ENCODE peak calls at places on chromosomes 16 and 17, in nine cellular contexts. One of them, this sample, is unnamed.

GRCh38 chr17:10081571-10082169 is 116.7 kb downstream of the GAS7 start:
- DNase-seq in lower lobe of right lung: no peak
- DNase-seq in A549: no peak
- DNase-seq in mucosa of descending colon: no peak
- DNase-seq in fibroblast of the aortic adventitia: no peak
- DNase-seq in adrenal gland: no peak
- DNase-seq in WERI-Rb-1: no peak
- DNase-seq in upper lobe of right lung: no peak
- DNase-seq in HCT116: no peak
- DNase-seq in this sample: no peak

GRCh38 chr17:63446218-63446980 is at the start of gene CYB561:
- DNase-seq in WERI-Rb-1: peak; percentile 61
- DNase-seq in HCT116: peak; percentile 46
- DNase-seq in adrenal gland: peak; percentile 75
- DNase-seq in mucosa of descending colon: peak; percentile 90
- DNase-seq in lower lobe of right lung: peak; percentile 89
- DNase-seq in A549: peak; percentile 92
- DNase-seq in fibroblast of the aortic adventitia: peak; percentile 54
- DNase-seq in upper lobe of right lung: peak; percentile 94
- DNase-seq in this sample: no peak

GRCh38 chr16:58931436-58931835 is 197.3 kb upstream of the GOT2 start:
- DNase-seq in mucosa of descending colon: no peak
- DNase-seq in adrenal gland: no peak
- DNase-seq in upper lobe of right lung: no peak
- DNase-seq in lower lobe of right lung: no peak
- DNase-seq in fibroblast of the aortic adventitia: no peak
- DNase-seq in A549: no peak
- DNase-seq in WERI-Rb-1: no peak
- DNase-seq in HCT116: no peak
- DNase-seq in this sample: no peak

GRCh38 chr16:82070656-82071369 is 35.8 kb downstream of the HSD17B2 start:
- DNase-seq in mucosa of descending colon: no peak
- DNase-seq in WERI-Rb-1: no peak
- DNase-seq in A549: no peak
- DNase-seq in fibroblast of the aortic adventitia: peak; percentile 36
- DNase-seq in adrenal gland: no peak
- DNase-seq in lower lobe of right lung: no peak
- DNase-seq in upper lobe of right lung: no peak
- DNase-seq in HCT116: no peak
- DNase-seq in this sample: no peak

GRCh38 chr17:5131146-5131715 is 15.4 kb downstream of the USP6 start:
- DNase-seq in HCT116: no peak
- DNase-seq in WERI-Rb-1: no peak
- DNase-seq in adrenal gland: no peak
- DNase-seq in fibroblast of the aortic adventitia: no peak
- DNase-seq in upper lobe of right lung: no peak
- DNase-seq in lower lobe of right lung: no peak
- DNase-seq in A549: no peak
- DNase-seq in mucosa of descending colon: no peak
- DNase-seq in this sample: no peak

GRCh38 chr16:1201444-1201843 is 23.6 kb downstream of the TPSG1 start:
- DNase-seq in HCT116: no peak
- DNase-seq in fibroblast of the aortic adventitia: no peak
- DNase-seq in adrenal gland: no peak
- DNase-seq in mucosa of descending colon: no peak
- DNase-seq in upper lobe of right lung: no peak
- DNase-seq in A549: no peak
- DNase-seq in WERI-Rb-1: no peak
- DNase-seq in lower lobe of right lung: no peak
- DNase-seq in this sample: no peak

GRCh38 chr16:70725912-70726828 is 40.3 kb upstream of the MTSS2 start:
- DNase-seq in WERI-Rb-1: no peak
- DNase-seq in HCT116: no peak
- DNase-seq in upper lobe of right lung: peak; percentile 80
- DNase-seq in mucosa of descending colon: no peak
- DNase-seq in A549: no peak
- DNase-seq in lower lobe of right lung: no peak
- DNase-seq in adrenal gland: peak; percentile 43
- DNase-seq in fibroblast of the aortic adventitia: peak; percentile 24
- DNase-seq in this sample: no peak

GRCh38 chr17:46028969-46029565 is 30.0 kb downstream of the STH start:
- DNase-seq in WERI-Rb-1: no peak
- DNase-seq in adrenal gland: no peak
- DNase-seq in upper lobe of right lung: no peak
- DNase-seq in HCT116: no peak
- DNase-seq in fibroblast of the aortic adventitia: no peak
- DNase-seq in A549: no peak
- DNase-seq in lower lobe of right lung: no peak
- DNase-seq in mucosa of descending colon: no peak
- DNase-seq in this sample: no peak

GRCh38 chr17:60091109-60091508 is 12.4 kb upstream of the HEATR6 start:
- DNase-seq in adrenal gland: no peak
- DNase-seq in WERI-Rb-1: no peak
- DNase-seq in upper lobe of right lung: no peak
- DNase-seq in HCT116: no peak
- DNase-seq in A549: no peak
- DNase-seq in mucosa of descending colon: no peak
- DNase-seq in fibroblast of the aortic adventitia: no peak
- DNase-seq in lower lobe of right lung: no peak
- DNase-seq in this sample: no peak

GRCh38 chr17:67127925-67128324 is 83.6 kb downstream of the CACNG1 start:
- DNase-seq in fibroblast of the aortic adventitia: no peak
- DNase-seq in adrenal gland: no peak
- DNase-seq in HCT116: no peak
- DNase-seq in WERI-Rb-1: no peak
- DNase-seq in upper lobe of right lung: no peak
- DNase-seq in mucosa of descending colon: no peak
- DNase-seq in lower lobe of right lung: no peak
- DNase-seq in A549: no peak
- DNase-seq in this sample: no peak

GRCh38 chr16:27508476-27508875 is 41.2 kb downstream of the GTF3C1 start:
- DNase-seq in WERI-Rb-1: no peak
- DNase-seq in upper lobe of right lung: no peak
- DNase-seq in lower lobe of right lung: no peak
- DNase-seq in adrenal gland: no peak
- DNase-seq in mucosa of descending colon: no peak
- DNase-seq in fibroblast of the aortic adventitia: no peak
- DNase-seq in A549: no peak
- DNase-seq in HCT116: no peak
- DNase-seq in this sample: no peak

GRCh38 chr17:76725580-76726230 is 701 bp downstream of the JMJD6 start:
- DNase-seq in HCT116: no peak
- DNase-seq in adrenal gland: peak; percentile 94
- DNase-seq in A549: peak; percentile 71
- DNase-seq in WERI-Rb-1: peak; percentile 74
- DNase-seq in upper lobe of right lung: peak; percentile 92
- DNase-seq in mucosa of descending colon: peak; percentile 91
- DNase-seq in fibroblast of the aortic adventitia: peak; percentile 69
- DNase-seq in lower lobe of right lung: peak; percentile 85
- DNase-seq in this sample: no peak

GRCh38 chr17:49358638-49359247 is 3.3 kb downstream of the ZNF652 start:
- DNase-seq in upper lobe of right lung: no peak
- DNase-seq in WERI-Rb-1: no peak
- DNase-seq in HCT116: no peak
- DNase-seq in A549: no peak
- DNase-seq in mucosa of descending colon: no peak
- DNase-seq in lower lobe of right lung: no peak
- DNase-seq in fibroblast of the aortic adventitia: peak; percentile 37
- DNase-seq in adrenal gland: no peak
- DNase-seq in this sample: no peak

GRCh38 chr17:49356320-49356719 is 5.7 kb downstream of the ZNF652 start:
- DNase-seq in lower lobe of right lung: no peak
- DNase-seq in HCT116: no peak
- DNase-seq in mucosa of descending colon: no peak
- DNase-seq in fibroblast of the aortic adventitia: no peak
- DNase-seq in adrenal gland: no peak
- DNase-seq in WERI-Rb-1: no peak
- DNase-seq in upper lobe of right lung: no peak
- DNase-seq in A549: no peak
- DNase-seq in this sample: no peak

GRCh38 chr17:49359990-49360795 is 1.9 kb downstream of the ZNF652 start:
- DNase-seq in mucosa of descending colon: no peak
- DNase-seq in upper lobe of right lung: no peak
- DNase-seq in lower lobe of right lung: no peak
- DNase-seq in adrenal gland: no peak
- DNase-seq in HCT116: no peak
- DNase-seq in A549: no peak
- DNase-seq in fibroblast of the aortic adventitia: peak; percentile 12
- DNase-seq in WERI-Rb-1: no peak
- DNase-seq in this sample: no peak

GRCh38 chr17:49360796-49361128 is 1.3 kb downstream of the ZNF652 start:
- DNase-seq in lower lobe of right lung: no peak
- DNase-seq in fibroblast of the aortic adventitia: no peak
- DNase-seq in mucosa of descending colon: no peak
- DNase-seq in HCT116: no peak
- DNase-seq in WERI-Rb-1: no peak
- DNase-seq in adrenal gland: peak; percentile 37
- DNase-seq in A549: peak; percentile 60
- DNase-seq in upper lobe of right lung: no peak
- DNase-seq in this sample: no peak

GRCh38 chr17:49357516-49357915 is 4.5 kb downstream of the ZNF652 start:
- DNase-seq in fibroblast of the aortic adventitia: no peak
- DNase-seq in WERI-Rb-1: no peak
- DNase-seq in lower lobe of right lung: no peak
- DNase-seq in A549: no peak
- DNase-seq in mucosa of descending colon: no peak
- DNase-seq in upper lobe of right lung: no peak
- DNase-seq in adrenal gland: no peak
- DNase-seq in HCT116: no peak
- DNase-seq in this sample: no peak
- TF ChIP-seq CTCF in fibroblast of the aortic adventitia: no peak
- TF ChIP-seq CTCF in WERI-Rb-1: no peak
- TF ChIP-seq CTCF in lower lobe of right lung: no peak
- TF ChIP-seq CTCF in A549: no peak
- TF ChIP-seq CTCF in mucosa of descending colon: no peak
- TF ChIP-seq CTCF in upper lobe of right lung: no peak
- TF ChIP-seq CTCF in adrenal gland: no peak
- TF ChIP-seq CTCF in HCT116: no peak
- TF ChIP-seq CTCF in this sample: no peak

DNA sequence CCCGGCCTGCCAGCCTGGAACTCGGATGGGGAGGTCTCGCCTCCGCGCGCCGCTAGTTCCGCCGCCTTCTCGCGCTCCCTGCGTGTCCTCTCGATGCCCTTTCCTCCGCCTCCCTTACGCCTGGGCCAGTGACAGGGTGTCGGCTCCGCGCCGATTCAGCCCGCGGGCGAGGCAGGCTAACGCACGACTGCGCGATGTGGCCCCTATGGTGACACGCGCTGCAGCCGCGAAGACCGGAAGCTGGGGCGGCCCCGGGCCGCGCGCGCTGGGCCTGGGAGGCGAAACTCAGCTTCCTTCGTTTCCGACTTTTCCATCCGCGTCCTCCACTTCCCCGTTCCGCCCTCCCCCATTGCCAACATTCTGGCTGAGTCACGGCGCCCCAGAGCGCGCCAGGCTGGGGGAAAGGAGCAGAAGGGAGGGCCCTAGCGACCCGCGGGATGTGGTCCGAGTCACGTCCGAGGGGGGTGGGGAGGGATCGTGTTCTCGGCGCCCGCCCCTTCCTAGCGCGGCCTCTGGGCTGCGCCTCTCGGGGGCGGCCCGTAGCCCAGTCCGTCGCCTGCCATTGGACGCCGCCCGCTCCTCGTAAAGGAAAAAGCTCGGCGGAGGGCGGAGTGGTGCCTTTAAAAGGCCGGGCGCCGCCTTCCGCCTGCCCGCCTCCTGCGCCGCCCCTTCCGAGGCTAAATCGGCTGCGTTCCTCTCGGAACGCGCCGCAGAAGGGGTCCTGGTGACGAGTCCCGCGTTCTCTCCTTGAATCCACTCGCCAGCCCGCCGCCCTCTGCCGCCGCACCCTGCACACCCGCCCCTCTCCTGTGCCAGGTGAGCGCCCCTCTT is at the start of gene ALDOA:
- DNase-seq in lower lobe of right lung: peak; percentile 99
- DNase-seq in adrenal gland: peak; percentile 99
- DNase-seq in mucosa of descending colon: peak; percentile 99
- DNase-seq in HCT116: peak; percentile 93
- DNase-seq in A549: peak; percentile 86
- DNase-seq in WERI-Rb-1: peak; percentile 96
- DNase-seq in fibroblast of the aortic adventitia: peak; percentile 98
- DNase-seq in upper lobe of right lung: peak; percentile 99
- DNase-seq in this sample: peak; percentile 91
- H3K4me3 ChIP-seq in lower lobe of right lung: peak within 1 kb of the TSS; percentile 95
- H3K4me3 ChIP-seq in adrenal gland: peak within 1 kb of the TSS; percentile 45
- H3K4me3 ChIP-seq in mucosa of descending colon: peak within 1 kb of the TSS; percentile 96
- H3K4me3 ChIP-seq in HCT116: peak within 1 kb of the TSS; percentile 98
- H3K4me3 ChIP-seq in A549: peak within 1 kb of the TSS; percentile 73
- H3K4me3 ChIP-seq in WERI-Rb-1: peak within 1 kb of the TSS; percentile 96
- H3K4me3 ChIP-seq in fibroblast of the aortic adventitia: peak within 1 kb of the TSS; percentile 95
- H3K4me3 ChIP-seq in upper lobe of right lung: peak within 1 kb of the TSS; percentile 87
- H3K4me3 ChIP-seq in this sample: peak within 1 kb of the TSS; percentile 98

DNA sequence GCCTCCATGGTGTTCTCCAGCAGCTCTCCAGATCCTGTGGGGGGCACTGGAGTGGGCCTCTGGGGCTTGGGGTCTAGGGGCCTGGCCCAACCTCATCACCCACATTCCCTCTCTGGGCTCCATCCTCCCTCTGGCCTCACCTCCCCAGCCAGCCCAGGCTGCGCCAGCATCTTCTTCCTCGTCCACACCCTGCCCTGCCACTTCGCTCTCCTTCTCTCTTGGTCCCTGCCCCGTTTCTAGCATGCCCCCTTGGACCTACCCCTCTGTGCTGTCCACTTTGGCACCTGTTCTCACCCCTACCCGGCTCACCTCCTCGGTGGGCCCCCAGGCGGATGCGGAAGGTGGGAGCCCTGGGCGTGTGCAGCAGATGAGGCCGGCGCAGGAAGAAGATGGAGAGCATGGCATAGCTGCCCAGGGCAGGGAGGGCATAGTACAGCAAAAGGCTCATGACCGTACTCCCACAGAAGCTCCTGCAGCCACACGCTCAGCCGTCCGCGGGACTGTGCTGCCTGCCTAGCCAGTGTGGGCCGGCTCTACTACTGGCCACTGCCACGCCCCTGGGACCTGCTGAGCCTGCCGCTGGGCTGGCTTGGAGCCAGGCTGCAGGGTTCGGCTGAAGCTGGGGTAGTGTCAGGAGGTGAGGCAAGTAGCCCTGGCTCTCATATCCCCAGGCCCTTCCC is at the start of gene GDPD3:
- DNase-seq in mucosa of descending colon: peak; percentile 92
- DNase-seq in WERI-Rb-1: no peak
- DNase-seq in lower lobe of right lung: no peak
- DNase-seq in upper lobe of right lung: peak; percentile 70
- DNase-seq in HCT116: no peak
- DNase-seq in adrenal gland: peak; percentile 55
- DNase-seq in fibroblast of the aortic adventitia: peak; percentile 28
- DNase-seq in A549: no peak
- DNase-seq in this sample: no peak
- TF ChIP-seq CTCF in mucosa of descending colon: no peak
- TF ChIP-seq CTCF in WERI-Rb-1: no peak
- TF ChIP-seq CTCF in lower lobe of right lung: no peak
- TF ChIP-seq CTCF in upper lobe of right lung: no peak
- TF ChIP-seq CTCF in HCT116: no peak
- TF ChIP-seq CTCF in adrenal gland: no peak
- TF ChIP-seq CTCF in fibroblast of the aortic adventitia: no peak
- TF ChIP-seq CTCF in A549: no peak
- TF ChIP-seq CTCF in this sample: no peak

DNA sequence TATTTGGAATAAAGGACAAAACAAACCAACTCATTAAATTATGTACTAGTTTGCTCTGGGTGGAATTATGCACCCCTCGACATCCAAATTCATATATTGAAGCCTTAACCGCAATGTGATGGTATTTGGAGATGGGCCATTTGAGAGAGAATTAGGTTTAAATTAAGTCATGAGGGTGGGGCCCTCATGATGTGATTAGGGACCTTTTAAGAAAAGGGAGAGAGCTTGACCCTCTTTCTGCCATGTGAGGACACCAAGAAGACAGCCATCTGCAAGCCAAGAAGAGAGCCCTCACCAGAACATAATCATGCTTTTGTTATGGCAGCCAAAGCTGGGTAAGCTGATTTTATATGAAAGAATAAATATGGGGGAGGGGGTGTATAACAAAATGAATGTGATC is 2.0 kb downstream of the C16orf87 start:
- DNase-seq in upper lobe of right lung: no peak
- DNase-seq in WERI-Rb-1: no peak
- DNase-seq in HCT116: no peak
- DNase-seq in lower lobe of right lung: no peak
- DNase-seq in fibroblast of the aortic adventitia: no peak
- DNase-seq in A549: no peak
- DNase-seq in mucosa of descending colon: no peak
- DNase-seq in adrenal gland: no peak
- DNase-seq in this sample: no peak
- H3K4me3 ChIP-seq in upper lobe of right lung: no peak overlapping the region
- H3K4me3 ChIP-seq in WERI-Rb-1: no peak overlapping the region
- H3K4me3 ChIP-seq in HCT116: no peak overlapping the region
- H3K4me3 ChIP-seq in lower lobe of right lung: no peak overlapping the region
- H3K4me3 ChIP-seq in fibroblast of the aortic adventitia: peak overlapping the region; percentile 79
- H3K4me3 ChIP-seq in A549: peak overlapping the region; percentile 80
- H3K4me3 ChIP-seq in mucosa of descending colon: no peak overlapping the region
- H3K4me3 ChIP-seq in adrenal gland: no peak overlapping the region
- H3K4me3 ChIP-seq in this sample: peak overlapping the region; percentile 94